ENCODE peak calls at places on chromosome 7, in five cellular contexts. One of them, this sample, is unnamed.

GRCh38 chr7:39609462-39610149 is 13.8 kb upstream of the RALA start:
- DNase-seq in pons: no peak
- DNase-seq in cardiac fibroblast: no peak
- DNase-seq in GM19239: peak
- DNase-seq in fibroblast of pulmonary artery: no peak
- DNase-seq in this sample: no peak

GRCh38 chr7:130831322-130831721 is 97.3 kb upstream of the KLF14 start:
- DNase-seq in cardiac fibroblast: no peak
- DNase-seq in fibroblast of pulmonary artery: no peak
- DNase-seq in GM19239: no peak
- DNase-seq in pons: no peak
- DNase-seq in this sample: no peak

GRCh38 chr7:111266613-111267012 is 175.7 kb downstream of the LRRN3 start:
- DNase-seq in fibroblast of pulmonary artery: peak
- DNase-seq in GM19239: no peak
- DNase-seq in cardiac fibroblast: peak
- DNase-seq in pons: no peak
- DNase-seq in this sample: no peak

GRCh38 chr7:138459300-138460175 is 521 bp upstream of the TRIM24 start:
- DNase-seq in GM19239: peak
- DNase-seq in cardiac fibroblast: peak
- DNase-seq in pons: peak
- DNase-seq in fibroblast of pulmonary artery: peak
- DNase-seq in this sample: peak

GRCh38 chr7:133265821-133266220 is 12.9 kb downstream of the EXOC4 start:
- DNase-seq in GM19239: no peak
- DNase-seq in fibroblast of pulmonary artery: no peak
- DNase-seq in pons: no peak
- DNase-seq in cardiac fibroblast: peak
- DNase-seq in this sample: no peak

GRCh38 chr7:142880886-142881505 is 4.5 kb downstream of the TRPV6 start:
- DNase-seq in cardiac fibroblast: peak
- DNase-seq in pons: peak
- DNase-seq in GM19239: peak
- DNase-seq in fibroblast of pulmonary artery: peak
- DNase-seq in this sample: no peak

GRCh38 chr7:142385528-142386340 is 127.9 kb upstream of the PRSS58 start:
- DNase-seq in fibroblast of pulmonary artery: peak
- DNase-seq in cardiac fibroblast: peak
- DNase-seq in pons: peak
- DNase-seq in GM19239: peak
- DNase-seq in this sample: peak

GRCh38 chr7:116782177-116782711 is 80.1 kb upstream of the CAPZA2 start:
- DNase-seq in pons: no peak
- DNase-seq in fibroblast of pulmonary artery: peak
- DNase-seq in GM19239: no peak
- DNase-seq in cardiac fibroblast: peak
- DNase-seq in this sample: no peak

GRCh38 chr7:147279951-147280350 is 1163.3 kb downstream of the CNTNAP2 start:
- DNase-seq in pons: peak
- DNase-seq in fibroblast of pulmonary artery: no peak
- DNase-seq in GM19239: no peak
- DNase-seq in cardiac fibroblast: no peak
- DNase-seq in this sample: no peak

GRCh38 chr7:19376591-19376990 is 231.4 kb upstream of the FERD3L start:
- DNase-seq in cardiac fibroblast: peak
- DNase-seq in GM19239: no peak
- DNase-seq in pons: no peak
- DNase-seq in fibroblast of pulmonary artery: peak
- DNase-seq in this sample: no peak

GRCh38 chr7:45890902-45891461 is 2.7 kb downstream of the IGFBP1 start:
- DNase-seq in cardiac fibroblast: peak
- DNase-seq in fibroblast of pulmonary artery: peak
- DNase-seq in GM19239: no peak
- DNase-seq in pons: peak
- DNase-seq in this sample: no peak

GRCh38 chr7:38123494-38123893 is 54.6 kb upstream of the STARD3NL start:
- DNase-seq in GM19239: no peak
- DNase-seq in pons: no peak
- DNase-seq in cardiac fibroblast: no peak
- DNase-seq in fibroblast of pulmonary artery: no peak
- DNase-seq in this sample: no peak

GRCh38 chr7:40470111-40470736 is 335.4 kb downstream of the SUGCT start:
- DNase-seq in GM19239: no peak
- DNase-seq in cardiac fibroblast: no peak
- DNase-seq in fibroblast of pulmonary artery: no peak
- DNase-seq in pons: no peak
- DNase-seq in this sample: no peak

GRCh38 chr7:43076189-43076605 is 36.2 kb upstream of the HECW1 start:
- DNase-seq in pons: no peak
- DNase-seq in cardiac fibroblast: no peak
- DNase-seq in fibroblast of pulmonary artery: peak
- DNase-seq in GM19239: no peak
- DNase-seq in this sample: peak

GRCh38 chr7:2495402-2496309 is 19.5 kb upstream of the GRIFIN start:
- DNase-seq in fibroblast of pulmonary artery: no peak
- DNase-seq in pons: no peak
- DNase-seq in cardiac fibroblast: no peak
- DNase-seq in GM19239: no peak
- DNase-seq in this sample: no peak

GRCh38 chr7:150444674-150445365 is 5.6 kb upstream of the GIMAP8 start:
- DNase-seq in GM19239: no peak
- DNase-seq in pons: no peak
- DNase-seq in cardiac fibroblast: no peak
- DNase-seq in fibroblast of pulmonary artery: no peak
- DNase-seq in this sample: no peak

GRCh38 chr7:158102897-158103296 is 484.7 kb downstream of the PTPRN2 start:
- DNase-seq in fibroblast of pulmonary artery: no peak
- DNase-seq in cardiac fibroblast: no peak
- DNase-seq in GM19239: no peak
- DNase-seq in pons: no peak
- DNase-seq in this sample: no peak

GRCh38 chr7:110522751-110523200 is 568.2 kb upstream of the LRRN3 start:
- DNase-seq in cardiac fibroblast: no peak
- DNase-seq in pons: no peak
- DNase-seq in fibroblast of pulmonary artery: no peak
- DNase-seq in GM19239: no peak
- DNase-seq in this sample: no peak

GRCh38 chr7:25391295-25391861 is 163.1 kb upstream of the NPVF start:
- DNase-seq in cardiac fibroblast: peak
- DNase-seq in GM19239: no peak
- DNase-seq in fibroblast of pulmonary artery: peak
- DNase-seq in pons: peak
- DNase-seq in this sample: no peak

GRCh38 chr7:84060760-84061261 is 133.8 kb downstream of the SEMA3A start:
- DNase-seq in fibroblast of pulmonary artery: peak
- DNase-seq in cardiac fibroblast: peak
- DNase-seq in GM19239: no peak
- DNase-seq in pons: no peak
- DNase-seq in this sample: no peak

GRCh38 chr7:156943091-156944041 is 6.1 kb upstream of the NOM1 start:
- DNase-seq in cardiac fibroblast: no peak
- DNase-seq in GM19239: no peak
- DNase-seq in fibroblast of pulmonary artery: no peak
- DNase-seq in pons: no peak
- DNase-seq in this sample: no peak

GRCh38 chr7:98372993-98373392 is 27.9 kb downstream of the BAIAP2L1 start:
- DNase-seq in GM19239: no peak
- DNase-seq in cardiac fibroblast: peak
- DNase-seq in fibroblast of pulmonary artery: peak
- DNase-seq in pons: peak
- DNase-seq in this sample: no peak

GRCh38 chr7:36967387-36967786 is 243.1 kb upstream of the AOAH start:
- DNase-seq in GM19239: peak
- DNase-seq in cardiac fibroblast: peak
- DNase-seq in pons: peak
- DNase-seq in fibroblast of pulmonary artery: peak
- DNase-seq in this sample: no peak

GRCh38 chr7:46989247-46989646 is 592.7 kb downstream of the TNS3 start:
- DNase-seq in fibroblast of pulmonary artery: no peak
- DNase-seq in GM19239: no peak
- DNase-seq in pons: no peak
- DNase-seq in cardiac fibroblast: no peak
- DNase-seq in this sample: no peak

GRCh38 chr7:100793806-100794660 is 33.3 kb downstream of the EPHB4 start:
- DNase-seq in fibroblast of pulmonary artery: peak
- DNase-seq in pons: no peak
- DNase-seq in GM19239: no peak
- DNase-seq in cardiac fibroblast: no peak
- DNase-seq in this sample: no peak

This sample was measured in GM12878.